ENCODE peak calls at places on chromosomes 1 and 21, in four cellular contexts. E is Calu3, C is left cardiac atrium, Q is IMR-90. K is an unnamed sample.
A peak's percentile ranks its signal among the peaks of the same experiment; 100 is the strongest.

GRCh38 chr1:227793948-227794812 is 21.3 kb upstream of the PRSS38 start:
- DNase-seq in E (no peak), C (peak; percentile 74), Q (peak; percentile 93), K (no peak)

GRCh38 chr1:29549001-29549400 is 312.7 kb downstream of the PTPRU start:
- DNase-seq in E (no peak), C (no peak), Q (no peak), K (no peak)

GRCh38 chr1:186139115-186139514 is 235.9 kb downstream of the TPR start:
- DNase-seq in E (no peak), C (no peak), Q (no peak), K (no peak)

GRCh38 chr1:200983035-200983561 is 40.4 kb downstream of the KIF21B start:
- DNase-seq in E (no peak), C (no peak), Q (no peak), K (no peak)

GRCh38 chr1:192303029-192303428 is 13.8 kb upstream of the RGS21 start:
- DNase-seq in E (no peak), C (no peak), Q (peak; percentile 42), K (no peak)

GRCh38 chr1:10905841-10906655 is 106.4 kb upstream of the TARDBP start:
- DNase-seq in E (no peak), C (peak; percentile 11), Q (no peak), K (no peak)

GRCh38 chr1:173853074-173853473 is 14.7 kb downstream of the GAS5 start:
- DNase-seq in E (no peak), C (no peak), Q (peak; percentile 88), K (no peak)

GRCh38 chr21:33042812-33043211 is 17.1 kb downstream of the OLIG2 start:
- DNase-seq in E (peak; percentile 24), C (no peak), Q (peak; percentile 97), K (no peak)

GRCh38 chr1:39196244-39197215 is 8.0 kb upstream of the MACF1 start:
- DNase-seq in E (no peak), C (no peak), Q (peak; percentile 50), K (peak; percentile 73)

GRCh38 chr1:110927484-110928075 is 36.1 kb downstream of the LRIF1 start:
- DNase-seq in E (no peak), C (no peak), Q (peak; percentile 1), K (no peak)

GRCh38 chr1:7859406-7859805 is 6.5 kb upstream of the UTS2 start:
- DNase-seq in E (no peak), C (no peak), Q (no peak), K (no peak)

GRCh38 chr1:213484758-213485157 is 433.7 kb downstream of the RPS6KC1 start:
- DNase-seq in E (no peak), C (no peak), Q (no peak), K (no peak)

GRCh38 chr1:57843760-57844159 is 419.9 kb upstream of the DAB1 start:
- DNase-seq in E (no peak), C (no peak), Q (no peak), K (no peak)

GRCh38 chr1:197272791-197273190 is 4.7 kb downstream of the CRB1 start:
- DNase-seq in E (no peak), C (no peak), Q (no peak), K (no peak)

GRCh38 chr1:41363632-41364320 is 2.5 kb downstream of the FOXO6 start:
- DNase-seq in E (no peak), C (no peak), Q (no peak), K (no peak)

GRCh38 chr1:190416239-190416638 is 61.4 kb downstream of the BRINP3 start:
- DNase-seq in E (no peak), C (no peak), Q (no peak), K (no peak)

GRCh38 chr1:62599044-62599443 is 1.7 kb downstream of the ANGPTL3 start:
- DNase-seq in E (no peak), C (no peak), Q (peak; percentile 47), K (no peak)

GRCh38 chr1:53111073-53111556 is 31.3 kb downstream of the SLC1A7 start:
- DNase-seq in E (no peak), C (no peak), Q (peak; percentile 18), K (no peak)

GRCh38 chr1:34739613-34740012 is 15.2 kb upstream of the GJB5 start:
- DNase-seq in E (no peak), C (no peak), Q (no peak), K (no peak)

GRCh38 chr1:198449281-198449680 is 91.2 kb downstream of the ATP6V1G3 start:
- DNase-seq in E (peak; percentile 16), C (no peak), Q (no peak), K (no peak)

GRCh38 chr1:148372731-148373130 is 110.4 kb downstream of the PPIAL4G start:
- DNase-seq in E (no peak), C (no peak), Q (peak; percentile 44), K (peak; percentile 36)

GRCh38 chr1:156276966-156277381 is 5.7 kb downstream of the SMG5 start:
- DNase-seq in E (no peak), C (no peak), Q (no peak), K (no peak)

GRCh38 chr1:183195146-183195571 is 9.1 kb downstream of the LAMC2 start:
- DNase-seq in E (peak; percentile 40), C (no peak), Q (peak; percentile 60), K (no peak)

GRCh38 chr1:113086551-113086950 is 13.6 kb downstream of the LRIG2 start:
- DNase-seq in E (no peak), C (no peak), Q (no peak), K (no peak)

GRCh38 chr1:242530761-242531160 is 6.3 kb upstream of the PLD5 start:
- DNase-seq in E (no peak), C (no peak), Q (no peak), K (no peak)

GRCh38 chr1:37255111-37255795 is 219.1 kb upstream of the ZC3H12A start:
- DNase-seq in E (peak; percentile 34), C (no peak), Q (no peak), K (no peak)

GRCh38 chr21:43585924-43586411 is 73.3 kb downstream of the HSF2BP start:
- DNase-seq in E (peak; percentile 67), C (peak; percentile 67), Q (peak; percentile 98), K (no peak)